ENCODE peak calls at places on chromosomes 3 and 15, in six cellular contexts. One of them, this sample, is unnamed.

GRCh38 chr3:65785065-65785645 is 253.6 kb downstream of the MAGI1 start:
- DNase-seq in iris pigment epithelial cell: peak; percentile 80
- DNase-seq in Calu3: peak; percentile 17
- DNase-seq in GM23248: peak; percentile 70
- DNase-seq in left ventricle myocardium superior: no peak
- DNase-seq in stimulated activated CD4-positive, alpha-beta T cell treated with anti-CD3 and anti-CD28 coated beads, Interleukin-2, amount 100 ng/mL, for 48 hours: no peak
- DNase-seq in this sample: peak; percentile 1

GRCh38 chr3:118938183-118938961 is 96.3 kb downstream of the IGSF11 start:
- DNase-seq in GM23248: no peak
- DNase-seq in stimulated activated CD4-positive, alpha-beta T cell treated with anti-CD3 and anti-CD28 coated beads, Interleukin-2, amount 100 ng/mL, for 48 hours: no peak
- DNase-seq in iris pigment epithelial cell: peak; percentile 21
- DNase-seq in Calu3: no peak
- DNase-seq in left ventricle myocardium superior: no peak
- DNase-seq in this sample: no peak

GRCh38 chr15:27358751-27359434 is 387.9 kb downstream of the GABRG3 start:
- DNase-seq in left ventricle myocardium superior: no peak
- DNase-seq in stimulated activated CD4-positive, alpha-beta T cell treated with anti-CD3 and anti-CD28 coated beads, Interleukin-2, amount 100 ng/mL, for 48 hours: peak; percentile 7
- DNase-seq in GM23248: peak; percentile 27
- DNase-seq in Calu3: no peak
- DNase-seq in iris pigment epithelial cell: no peak
- DNase-seq in this sample: no peak

GRCh38 chr3:189393598-189393997 is 221.8 kb downstream of the TPRG1 start:
- DNase-seq in left ventricle myocardium superior: no peak
- DNase-seq in iris pigment epithelial cell: peak; percentile 15
- DNase-seq in Calu3: peak; percentile 36
- DNase-seq in GM23248: no peak
- DNase-seq in stimulated activated CD4-positive, alpha-beta T cell treated with anti-CD3 and anti-CD28 coated beads, Interleukin-2, amount 100 ng/mL, for 48 hours: no peak
- DNase-seq in this sample: no peak

GRCh38 chr3:12588674-12589054 is 31.8 kb downstream of the MKRN2 start:
- DNase-seq in GM23248: no peak
- DNase-seq in Calu3: no peak
- DNase-seq in left ventricle myocardium superior: no peak
- DNase-seq in stimulated activated CD4-positive, alpha-beta T cell treated with anti-CD3 and anti-CD28 coated beads, Interleukin-2, amount 100 ng/mL, for 48 hours: no peak
- DNase-seq in iris pigment epithelial cell: no peak
- DNase-seq in this sample: no peak

GRCh38 chr3:117400303-117400702 is 690.7 kb downstream of the TUSC7 start:
- DNase-seq in Calu3: no peak
- DNase-seq in left ventricle myocardium superior: no peak
- DNase-seq in iris pigment epithelial cell: no peak
- DNase-seq in stimulated activated CD4-positive, alpha-beta T cell treated with anti-CD3 and anti-CD28 coated beads, Interleukin-2, amount 100 ng/mL, for 48 hours: no peak
- DNase-seq in GM23248: no peak
- DNase-seq in this sample: no peak

GRCh38 chr3:56042326-56042951 is 425.8 kb downstream of the ERC2 start:
- DNase-seq in stimulated activated CD4-positive, alpha-beta T cell treated with anti-CD3 and anti-CD28 coated beads, Interleukin-2, amount 100 ng/mL, for 48 hours: no peak
- DNase-seq in left ventricle myocardium superior: no peak
- DNase-seq in iris pigment epithelial cell: peak; percentile 60
- DNase-seq in GM23248: peak; percentile 64
- DNase-seq in Calu3: no peak
- DNase-seq in this sample: no peak

GRCh38 chr3:71006810-71007785 is 576.4 kb downstream of the FOXP1 start:
- DNase-seq in GM23248: peak; percentile 50
- DNase-seq in stimulated activated CD4-positive, alpha-beta T cell treated with anti-CD3 and anti-CD28 coated beads, Interleukin-2, amount 100 ng/mL, for 48 hours: no peak
- DNase-seq in left ventricle myocardium superior: no peak
- DNase-seq in iris pigment epithelial cell: no peak
- DNase-seq in Calu3: peak; percentile 29
- DNase-seq in this sample: no peak

GRCh38 chr3:4950948-4951347 is 28.3 kb upstream of the BHLHE40 start:
- DNase-seq in Calu3: no peak
- DNase-seq in left ventricle myocardium superior: no peak
- DNase-seq in iris pigment epithelial cell: no peak
- DNase-seq in stimulated activated CD4-positive, alpha-beta T cell treated with anti-CD3 and anti-CD28 coated beads, Interleukin-2, amount 100 ng/mL, for 48 hours: no peak
- DNase-seq in GM23248: no peak
- DNase-seq in this sample: no peak

GRCh38 chr15:99704444-99704838 is 28.8 kb downstream of the LYSMD4 start:
- DNase-seq in stimulated activated CD4-positive, alpha-beta T cell treated with anti-CD3 and anti-CD28 coated beads, Interleukin-2, amount 100 ng/mL, for 48 hours: no peak
- DNase-seq in iris pigment epithelial cell: peak; percentile 90
- DNase-seq in left ventricle myocardium superior: no peak
- DNase-seq in Calu3: peak; percentile 64
- DNase-seq in GM23248: peak; percentile 88
- DNase-seq in this sample: no peak

GRCh38 chr3:35727179-35727578 is 87.9 kb downstream of the ARPP21 start:
- DNase-seq in Calu3: no peak
- DNase-seq in GM23248: no peak
- DNase-seq in left ventricle myocardium superior: no peak
- DNase-seq in stimulated activated CD4-positive, alpha-beta T cell treated with anti-CD3 and anti-CD28 coated beads, Interleukin-2, amount 100 ng/mL, for 48 hours: no peak
- DNase-seq in iris pigment epithelial cell: no peak
- DNase-seq in this sample: no peak